ENCODE peak calls at places on chromosomes 6 and 20, in seven cellular contexts. One of them, this sample, is unnamed.

GRCh38 chr6:1759877-1760276 is 150.2 kb downstream of the FOXC1 start:
- DNase-seq in iPS DF 19.7: no peak
- DNase-seq in transverse colon: no peak
- DNase-seq in activated T-cell treated with anti-CD3 and anti-CD28 coated beads, Interleukin-2, amount 50 U/mL, for 72 hours: no peak
- DNase-seq in cardiac fibroblast: no peak
- DNase-seq in HCEC 1CT: no peak
- DNase-seq in activated naive CD4-positive, alpha-beta T cell treated with anti-CD3 and anti-CD28 coated beads, Interleukin-2, amount 50 U/mL, for 72 hours: no peak
- DNase-seq in this sample: no peak

GRCh38 chr6:68975064-68975463 is 340.0 kb downstream of the ADGRB3 start:
- DNase-seq in iPS DF 19.7: no peak
- DNase-seq in transverse colon: no peak
- DNase-seq in activated T-cell treated with anti-CD3 and anti-CD28 coated beads, Interleukin-2, amount 50 U/mL, for 72 hours: no peak
- DNase-seq in cardiac fibroblast: peak
- DNase-seq in HCEC 1CT: no peak
- DNase-seq in activated naive CD4-positive, alpha-beta T cell treated with anti-CD3 and anti-CD28 coated beads, Interleukin-2, amount 50 U/mL, for 72 hours: no peak
- DNase-seq in this sample: no peak

GRCh38 chr20:37879003-37879599 is 23.8 kb upstream of the VSTM2L start:
- DNase-seq in iPS DF 19.7: no peak
- DNase-seq in transverse colon: no peak
- DNase-seq in activated T-cell treated with anti-CD3 and anti-CD28 coated beads, Interleukin-2, amount 50 U/mL, for 72 hours: no peak
- DNase-seq in cardiac fibroblast: no peak
- DNase-seq in HCEC 1CT: no peak
- DNase-seq in activated naive CD4-positive, alpha-beta T cell treated with anti-CD3 and anti-CD28 coated beads, Interleukin-2, amount 50 U/mL, for 72 hours: no peak
- DNase-seq in this sample: no peak

GRCh38 chr6:149233056-149233715 is 84.3 kb upstream of the TAB2 start:
- DNase-seq in iPS DF 19.7: no peak
- DNase-seq in transverse colon: no peak
- DNase-seq in activated T-cell treated with anti-CD3 and anti-CD28 coated beads, Interleukin-2, amount 50 U/mL, for 72 hours: peak
- DNase-seq in cardiac fibroblast: peak
- DNase-seq in HCEC 1CT: peak
- DNase-seq in activated naive CD4-positive, alpha-beta T cell treated with anti-CD3 and anti-CD28 coated beads, Interleukin-2, amount 50 U/mL, for 72 hours: peak
- DNase-seq in this sample: no peak

GRCh38 chr20:20791664-20792568 is 79.5 kb upstream of the RALGAPA2 start:
- DNase-seq in iPS DF 19.7: no peak
- DNase-seq in transverse colon: no peak
- DNase-seq in activated T-cell treated with anti-CD3 and anti-CD28 coated beads, Interleukin-2, amount 50 U/mL, for 72 hours: no peak
- DNase-seq in cardiac fibroblast: no peak
- DNase-seq in HCEC 1CT: no peak
- DNase-seq in activated naive CD4-positive, alpha-beta T cell treated with anti-CD3 and anti-CD28 coated beads, Interleukin-2, amount 50 U/mL, for 72 hours: no peak
- DNase-seq in this sample: no peak

GRCh38 chr6:108118791-108119211 is 44.3 kb upstream of the OSTM1 start:
- DNase-seq in iPS DF 19.7: no peak
- DNase-seq in transverse colon: no peak
- DNase-seq in activated T-cell treated with anti-CD3 and anti-CD28 coated beads, Interleukin-2, amount 50 U/mL, for 72 hours: peak
- DNase-seq in cardiac fibroblast: no peak
- DNase-seq in HCEC 1CT: no peak
- DNase-seq in activated naive CD4-positive, alpha-beta T cell treated with anti-CD3 and anti-CD28 coated beads, Interleukin-2, amount 50 U/mL, for 72 hours: no peak
- DNase-seq in this sample: peak

GRCh38 chr6:36249010-36249409 is 20.9 kb upstream of the PNPLA1 start:
- DNase-seq in iPS DF 19.7: no peak
- DNase-seq in transverse colon: no peak
- DNase-seq in activated T-cell treated with anti-CD3 and anti-CD28 coated beads, Interleukin-2, amount 50 U/mL, for 72 hours: no peak
- DNase-seq in cardiac fibroblast: peak
- DNase-seq in HCEC 1CT: peak
- DNase-seq in activated naive CD4-positive, alpha-beta T cell treated with anti-CD3 and anti-CD28 coated beads, Interleukin-2, amount 50 U/mL, for 72 hours: no peak
- DNase-seq in this sample: no peak

GRCh38 chr6:53648571-53648970 is 17.0 kb downstream of the KLHL31 start:
- DNase-seq in iPS DF 19.7: no peak
- DNase-seq in transverse colon: no peak
- DNase-seq in activated T-cell treated with anti-CD3 and anti-CD28 coated beads, Interleukin-2, amount 50 U/mL, for 72 hours: no peak
- DNase-seq in cardiac fibroblast: no peak
- DNase-seq in HCEC 1CT: no peak
- DNase-seq in activated naive CD4-positive, alpha-beta T cell treated with anti-CD3 and anti-CD28 coated beads, Interleukin-2, amount 50 U/mL, for 72 hours: no peak
- DNase-seq in this sample: no peak

GRCh38 chr6:107304421-107305025 is 154.8 kb downstream of the PDSS2 start:
- DNase-seq in iPS DF 19.7: no peak
- DNase-seq in transverse colon: no peak
- DNase-seq in activated T-cell treated with anti-CD3 and anti-CD28 coated beads, Interleukin-2, amount 50 U/mL, for 72 hours: peak
- DNase-seq in cardiac fibroblast: no peak
- DNase-seq in HCEC 1CT: no peak
- DNase-seq in activated naive CD4-positive, alpha-beta T cell treated with anti-CD3 and anti-CD28 coated beads, Interleukin-2, amount 50 U/mL, for 72 hours: peak
- DNase-seq in this sample: no peak

GRCh38 chr6:19268718-19269117 is 568.5 kb upstream of the ID4 start:
- DNase-seq in iPS DF 19.7: no peak
- DNase-seq in transverse colon: no peak
- DNase-seq in activated T-cell treated with anti-CD3 and anti-CD28 coated beads, Interleukin-2, amount 50 U/mL, for 72 hours: no peak
- DNase-seq in cardiac fibroblast: no peak
- DNase-seq in HCEC 1CT: no peak
- DNase-seq in activated naive CD4-positive, alpha-beta T cell treated with anti-CD3 and anti-CD28 coated beads, Interleukin-2, amount 50 U/mL, for 72 hours: no peak
- DNase-seq in this sample: no peak

GRCh38 chr20:17806739-17807441 is 107.1 kb downstream of the BANF2 start:
- DNase-seq in iPS DF 19.7: no peak
- DNase-seq in transverse colon: peak
- DNase-seq in activated T-cell treated with anti-CD3 and anti-CD28 coated beads, Interleukin-2, amount 50 U/mL, for 72 hours: no peak
- DNase-seq in cardiac fibroblast: peak
- DNase-seq in HCEC 1CT: peak
- DNase-seq in activated naive CD4-positive, alpha-beta T cell treated with anti-CD3 and anti-CD28 coated beads, Interleukin-2, amount 50 U/mL, for 72 hours: no peak
- DNase-seq in this sample: no peak

GRCh38 chr20:10074513-10074912 is 39.7 kb downstream of the ANKEF1 start:
- DNase-seq in iPS DF 19.7: no peak
- DNase-seq in transverse colon: no peak
- DNase-seq in activated T-cell treated with anti-CD3 and anti-CD28 coated beads, Interleukin-2, amount 50 U/mL, for 72 hours: no peak
- DNase-seq in cardiac fibroblast: peak
- DNase-seq in HCEC 1CT: peak
- DNase-seq in activated naive CD4-positive, alpha-beta T cell treated with anti-CD3 and anti-CD28 coated beads, Interleukin-2, amount 50 U/mL, for 72 hours: no peak
- DNase-seq in this sample: no peak

GRCh38 chr6:14944593-14944992 is 301.3 kb upstream of the JARID2 start:
- DNase-seq in iPS DF 19.7: no peak
- DNase-seq in transverse colon: no peak
- DNase-seq in activated T-cell treated with anti-CD3 and anti-CD28 coated beads, Interleukin-2, amount 50 U/mL, for 72 hours: no peak
- DNase-seq in cardiac fibroblast: no peak
- DNase-seq in HCEC 1CT: no peak
- DNase-seq in activated naive CD4-positive, alpha-beta T cell treated with anti-CD3 and anti-CD28 coated beads, Interleukin-2, amount 50 U/mL, for 72 hours: no peak
- DNase-seq in this sample: no peak

GRCh38 chr6:40232698-40233097 is 298.4 kb upstream of the MOCS1 start:
- DNase-seq in iPS DF 19.7: no peak
- DNase-seq in transverse colon: no peak
- DNase-seq in activated T-cell treated with anti-CD3 and anti-CD28 coated beads, Interleukin-2, amount 50 U/mL, for 72 hours: no peak
- DNase-seq in cardiac fibroblast: no peak
- DNase-seq in HCEC 1CT: no peak
- DNase-seq in activated naive CD4-positive, alpha-beta T cell treated with anti-CD3 and anti-CD28 coated beads, Interleukin-2, amount 50 U/mL, for 72 hours: no peak
- DNase-seq in this sample: no peak

GRCh38 chr6:44470746-44471145 is 83.2 kb downstream of the CDC5L start:
- DNase-seq in iPS DF 19.7: no peak
- DNase-seq in transverse colon: no peak
- DNase-seq in activated T-cell treated with anti-CD3 and anti-CD28 coated beads, Interleukin-2, amount 50 U/mL, for 72 hours: no peak
- DNase-seq in cardiac fibroblast: no peak
- DNase-seq in HCEC 1CT: no peak
- DNase-seq in activated naive CD4-positive, alpha-beta T cell treated with anti-CD3 and anti-CD28 coated beads, Interleukin-2, amount 50 U/mL, for 72 hours: no peak
- DNase-seq in this sample: no peak

GRCh38 chr6:14673201-14673600 is 555.6 kb downstream of the CD83 start:
- DNase-seq in iPS DF 19.7: no peak
- DNase-seq in transverse colon: no peak
- DNase-seq in activated T-cell treated with anti-CD3 and anti-CD28 coated beads, Interleukin-2, amount 50 U/mL, for 72 hours: no peak
- DNase-seq in cardiac fibroblast: peak
- DNase-seq in HCEC 1CT: peak
- DNase-seq in activated naive CD4-positive, alpha-beta T cell treated with anti-CD3 and anti-CD28 coated beads, Interleukin-2, amount 50 U/mL, for 72 hours: no peak
- DNase-seq in this sample: no peak

GRCh38 chr20:46000571-46001145 is 8.1 kb upstream of the MMP9 start:
- DNase-seq in iPS DF 19.7: no peak
- DNase-seq in transverse colon: no peak
- DNase-seq in activated T-cell treated with anti-CD3 and anti-CD28 coated beads, Interleukin-2, amount 50 U/mL, for 72 hours: no peak
- DNase-seq in cardiac fibroblast: no peak
- DNase-seq in HCEC 1CT: no peak
- DNase-seq in activated naive CD4-positive, alpha-beta T cell treated with anti-CD3 and anti-CD28 coated beads, Interleukin-2, amount 50 U/mL, for 72 hours: no peak
- DNase-seq in this sample: no peak

GRCh38 chr20:63082939-63083735 is 76.4 kb upstream of the BHLHE23 start:
- DNase-seq in iPS DF 19.7: no peak
- DNase-seq in transverse colon: no peak
- DNase-seq in activated T-cell treated with anti-CD3 and anti-CD28 coated beads, Interleukin-2, amount 50 U/mL, for 72 hours: no peak
- DNase-seq in cardiac fibroblast: no peak
- DNase-seq in HCEC 1CT: no peak
- DNase-seq in activated naive CD4-positive, alpha-beta T cell treated with anti-CD3 and anti-CD28 coated beads, Interleukin-2, amount 50 U/mL, for 72 hours: no peak
- DNase-seq in this sample: no peak

GRCh38 chr6:169269180-169270076 is 15.8 kb upstream of the THBS2 start:
- DNase-seq in iPS DF 19.7: no peak
- DNase-seq in transverse colon: peak
- DNase-seq in activated T-cell treated with anti-CD3 and anti-CD28 coated beads, Interleukin-2, amount 50 U/mL, for 72 hours: no peak
- DNase-seq in cardiac fibroblast: peak
- DNase-seq in HCEC 1CT: no peak
- DNase-seq in activated naive CD4-positive, alpha-beta T cell treated with anti-CD3 and anti-CD28 coated beads, Interleukin-2, amount 50 U/mL, for 72 hours: no peak
- DNase-seq in this sample: no peak

GRCh38 chr20:55173601-55174000 is 698.2 kb downstream of the DOK5 start:
- DNase-seq in iPS DF 19.7: no peak
- DNase-seq in transverse colon: no peak
- DNase-seq in activated T-cell treated with anti-CD3 and anti-CD28 coated beads, Interleukin-2, amount 50 U/mL, for 72 hours: no peak
- DNase-seq in cardiac fibroblast: no peak
- DNase-seq in HCEC 1CT: no peak
- DNase-seq in activated naive CD4-positive, alpha-beta T cell treated with anti-CD3 and anti-CD28 coated beads, Interleukin-2, amount 50 U/mL, for 72 hours: no peak
- DNase-seq in this sample: no peak

GRCh38 chr6:37653933-37654565 is 43.6 kb downstream of the MDGA1 start:
- DNase-seq in iPS DF 19.7: peak
- DNase-seq in transverse colon: peak
- DNase-seq in activated T-cell treated with anti-CD3 and anti-CD28 coated beads, Interleukin-2, amount 50 U/mL, for 72 hours: peak
- DNase-seq in cardiac fibroblast: no peak
- DNase-seq in HCEC 1CT: peak
- DNase-seq in activated naive CD4-positive, alpha-beta T cell treated with anti-CD3 and anti-CD28 coated beads, Interleukin-2, amount 50 U/mL, for 72 hours: peak
- DNase-seq in this sample: peak

GRCh38 chr20:56249244-56249955 is 868 bp downstream of the MC3R start:
- DNase-seq in iPS DF 19.7: no peak
- DNase-seq in transverse colon: peak
- DNase-seq in activated T-cell treated with anti-CD3 and anti-CD28 coated beads, Interleukin-2, amount 50 U/mL, for 72 hours: peak
- DNase-seq in cardiac fibroblast: no peak
- DNase-seq in HCEC 1CT: peak
- DNase-seq in activated naive CD4-positive, alpha-beta T cell treated with anti-CD3 and anti-CD28 coated beads, Interleukin-2, amount 50 U/mL, for 72 hours: no peak
- DNase-seq in this sample: peak

GRCh38 chr6:161139766-161140553 is 133.9 kb downstream of the AGPAT4 start:
- DNase-seq in iPS DF 19.7: no peak
- DNase-seq in transverse colon: peak
- DNase-seq in activated T-cell treated with anti-CD3 and anti-CD28 coated beads, Interleukin-2, amount 50 U/mL, for 72 hours: no peak
- DNase-seq in cardiac fibroblast: no peak
- DNase-seq in HCEC 1CT: no peak
- DNase-seq in activated naive CD4-positive, alpha-beta T cell treated with anti-CD3 and anti-CD28 coated beads, Interleukin-2, amount 50 U/mL, for 72 hours: no peak
- DNase-seq in this sample: no peak

GRCh38 chr6:42783177-42783875 is 1.5 kb downstream of the BICRAL start:
- DNase-seq in iPS DF 19.7: no peak
- DNase-seq in transverse colon: peak
- DNase-seq in activated T-cell treated with anti-CD3 and anti-CD28 coated beads, Interleukin-2, amount 50 U/mL, for 72 hours: peak
- DNase-seq in cardiac fibroblast: peak
- DNase-seq in HCEC 1CT: peak
- DNase-seq in activated naive CD4-positive, alpha-beta T cell treated with anti-CD3 and anti-CD28 coated beads, Interleukin-2, amount 50 U/mL, for 72 hours: peak
- DNase-seq in this sample: peak

GRCh38 chr20:56781108-56781739 is 152.1 kb downstream of the TFAP2C start:
- DNase-seq in iPS DF 19.7: no peak
- DNase-seq in transverse colon: no peak
- DNase-seq in activated T-cell treated with anti-CD3 and anti-CD28 coated beads, Interleukin-2, amount 50 U/mL, for 72 hours: no peak
- DNase-seq in cardiac fibroblast: peak
- DNase-seq in HCEC 1CT: no peak
- DNase-seq in activated naive CD4-positive, alpha-beta T cell treated with anti-CD3 and anti-CD28 coated beads, Interleukin-2, amount 50 U/mL, for 72 hours: no peak
- DNase-seq in this sample: no peak

GRCh38 chr20:20134941-20135572 is 82.7 kb downstream of the CFAP61 start:
- DNase-seq in iPS DF 19.7: no peak
- DNase-seq in transverse colon: no peak
- DNase-seq in activated T-cell treated with anti-CD3 and anti-CD28 coated beads, Interleukin-2, amount 50 U/mL, for 72 hours: no peak
- DNase-seq in cardiac fibroblast: no peak
- DNase-seq in HCEC 1CT: no peak
- DNase-seq in activated naive CD4-positive, alpha-beta T cell treated with anti-CD3 and anti-CD28 coated beads, Interleukin-2, amount 50 U/mL, for 72 hours: no peak
- DNase-seq in this sample: no peak

GRCh38 chr6:98644063-98644462 is 190.3 kb upstream of the POU3F2 start:
- DNase-seq in iPS DF 19.7: no peak
- DNase-seq in transverse colon: no peak
- DNase-seq in activated T-cell treated with anti-CD3 and anti-CD28 coated beads, Interleukin-2, amount 50 U/mL, for 72 hours: no peak
- DNase-seq in cardiac fibroblast: no peak
- DNase-seq in HCEC 1CT: no peak
- DNase-seq in activated naive CD4-positive, alpha-beta T cell treated with anti-CD3 and anti-CD28 coated beads, Interleukin-2, amount 50 U/mL, for 72 hours: no peak
- DNase-seq in this sample: no peak

GRCh38 chr6:111772274-111772780 is 100.9 kb downstream of the FYN start:
- DNase-seq in iPS DF 19.7: no peak
- DNase-seq in transverse colon: no peak
- DNase-seq in activated T-cell treated with anti-CD3 and anti-CD28 coated beads, Interleukin-2, amount 50 U/mL, for 72 hours: no peak
- DNase-seq in cardiac fibroblast: no peak
- DNase-seq in HCEC 1CT: no peak
- DNase-seq in activated naive CD4-positive, alpha-beta T cell treated with anti-CD3 and anti-CD28 coated beads, Interleukin-2, amount 50 U/mL, for 72 hours: no peak
- DNase-seq in this sample: no peak

GRCh38 chr20:47664068-47664437 is 121.2 kb downstream of the SULF2 start:
- DNase-seq in iPS DF 19.7: no peak
- DNase-seq in transverse colon: peak
- DNase-seq in activated T-cell treated with anti-CD3 and anti-CD28 coated beads, Interleukin-2, amount 50 U/mL, for 72 hours: no peak
- DNase-seq in cardiac fibroblast: no peak
- DNase-seq in HCEC 1CT: no peak
- DNase-seq in activated naive CD4-positive, alpha-beta T cell treated with anti-CD3 and anti-CD28 coated beads, Interleukin-2, amount 50 U/mL, for 72 hours: no peak
- DNase-seq in this sample: no peak

GRCh38 chr6:109332748-109333147 is 49.5 kb downstream of the CD164 start:
- DNase-seq in iPS DF 19.7: no peak
- DNase-seq in transverse colon: peak
- DNase-seq in activated T-cell treated with anti-CD3 and anti-CD28 coated beads, Interleukin-2, amount 50 U/mL, for 72 hours: no peak
- DNase-seq in cardiac fibroblast: no peak
- DNase-seq in HCEC 1CT: no peak
- DNase-seq in activated naive CD4-positive, alpha-beta T cell treated with anti-CD3 and anti-CD28 coated beads, Interleukin-2, amount 50 U/mL, for 72 hours: no peak
- DNase-seq in this sample: no peak

This sample was measured in germinal center.